ENCODE peak calls at places on chromosomes 3 and 15, in ten cellular contexts. One of them, this sample, is unnamed.

GRCh38 chr3:42683875-42684593 is 1.3 kb upstream of the KLHL40 start:
- DNase-seq in CD8-positive, alpha-beta T cell: no peak
- DNase-seq in activated CD4-positive, alpha-beta T cell treated with anti-CD3 and anti-CD28 coated beads, Interleukin-2, amount 50 U/mL, for 24 hours: peak; percentile 42
- DNase-seq in AML-193: peak; percentile 20
- DNase-seq in adrenal gland: peak; percentile 93
- DNase-seq in mesendoderm: peak; percentile 78
- DNase-seq in activated naive CD4-positive, alpha-beta T cell: no peak
- DNase-seq in transverse colon: peak; percentile 68
- DNase-seq in BJ: peak; percentile 80
- DNase-seq in H7: peak; percentile 75
- DNase-seq in this sample: no peak

GRCh38 chr3:189270248-189270832 is 98.6 kb downstream of the TPRG1 start:
- DNase-seq in AML-193: peak; percentile 69
- DNase-seq in transverse colon: peak; percentile 78
- DNase-seq in activated naive CD4-positive, alpha-beta T cell: no peak
- DNase-seq in adrenal gland: peak; percentile 81
- DNase-seq in BJ: no peak
- DNase-seq in mesendoderm: peak; percentile 90
- DNase-seq in CD8-positive, alpha-beta T cell: no peak
- DNase-seq in H7: peak; percentile 9
- DNase-seq in activated CD4-positive, alpha-beta T cell treated with anti-CD3 and anti-CD28 coated beads, Interleukin-2, amount 50 U/mL, for 24 hours: peak; percentile 32
- DNase-seq in this sample: peak; percentile 2

GRCh38 chr3:73086071-73086494 is 24.6 kb downstream of the EBLN2 start:
- DNase-seq in H7: peak; percentile 66
- DNase-seq in CD8-positive, alpha-beta T cell: no peak
- DNase-seq in activated naive CD4-positive, alpha-beta T cell: peak; percentile 4
- DNase-seq in transverse colon: peak; percentile 42
- DNase-seq in AML-193: peak; percentile 44
- DNase-seq in mesendoderm: peak; percentile 38
- DNase-seq in adrenal gland: peak; percentile 73
- DNase-seq in BJ: no peak
- DNase-seq in activated CD4-positive, alpha-beta T cell treated with anti-CD3 and anti-CD28 coated beads, Interleukin-2, amount 50 U/mL, for 24 hours: no peak
- DNase-seq in this sample: peak; percentile 36

GRCh38 chr3:163043074-163043473 is 1546.5 kb downstream of the OTOL1 start:
- DNase-seq in CD8-positive, alpha-beta T cell: no peak
- DNase-seq in H7: no peak
- DNase-seq in activated CD4-positive, alpha-beta T cell treated with anti-CD3 and anti-CD28 coated beads, Interleukin-2, amount 50 U/mL, for 24 hours: no peak
- DNase-seq in activated naive CD4-positive, alpha-beta T cell: no peak
- DNase-seq in transverse colon: no peak
- DNase-seq in BJ: no peak
- DNase-seq in AML-193: no peak
- DNase-seq in mesendoderm: peak; percentile 53
- DNase-seq in adrenal gland: no peak
- DNase-seq in this sample: no peak

GRCh38 chr3:117059054-117059989 is 349.7 kb downstream of the TUSC7 start:
- DNase-seq in AML-193: no peak
- DNase-seq in CD8-positive, alpha-beta T cell: no peak
- DNase-seq in H7: no peak
- DNase-seq in BJ: no peak
- DNase-seq in activated CD4-positive, alpha-beta T cell treated with anti-CD3 and anti-CD28 coated beads, Interleukin-2, amount 50 U/mL, for 24 hours: no peak
- DNase-seq in mesendoderm: peak; percentile 60
- DNase-seq in transverse colon: no peak
- DNase-seq in activated naive CD4-positive, alpha-beta T cell: no peak
- DNase-seq in adrenal gland: no peak
- DNase-seq in this sample: no peak

GRCh38 chr15:71079208-71080044 is 35.8 kb upstream of the THSD4 start:
- DNase-seq in CD8-positive, alpha-beta T cell: no peak
- DNase-seq in activated CD4-positive, alpha-beta T cell treated with anti-CD3 and anti-CD28 coated beads, Interleukin-2, amount 50 U/mL, for 24 hours: no peak
- DNase-seq in BJ: peak; percentile 79
- DNase-seq in H7: no peak
- DNase-seq in mesendoderm: peak; percentile 46
- DNase-seq in adrenal gland: no peak
- DNase-seq in activated naive CD4-positive, alpha-beta T cell: no peak
- DNase-seq in AML-193: no peak
- DNase-seq in transverse colon: peak; percentile 52
- DNase-seq in this sample: no peak

GRCh38 chr3:152258448-152259302 is 10.1 kb upstream of the MBNL1 start:
- DNase-seq in BJ: peak; percentile 94
- DNase-seq in adrenal gland: peak; percentile 84
- DNase-seq in activated naive CD4-positive, alpha-beta T cell: peak; percentile 2
- DNase-seq in transverse colon: peak; percentile 49
- DNase-seq in mesendoderm: no peak
- DNase-seq in H7: no peak
- DNase-seq in activated CD4-positive, alpha-beta T cell treated with anti-CD3 and anti-CD28 coated beads, Interleukin-2, amount 50 U/mL, for 24 hours: peak; percentile 59
- DNase-seq in AML-193: peak; percentile 100
- DNase-seq in CD8-positive, alpha-beta T cell: peak; percentile 37
- DNase-seq in this sample: peak; percentile 53

GRCh38 chr3:116148881-116149530 is 296.3 kb downstream of the LSAMP start:
- DNase-seq in BJ: no peak
- DNase-seq in adrenal gland: no peak
- DNase-seq in CD8-positive, alpha-beta T cell: no peak
- DNase-seq in activated naive CD4-positive, alpha-beta T cell: no peak
- DNase-seq in activated CD4-positive, alpha-beta T cell treated with anti-CD3 and anti-CD28 coated beads, Interleukin-2, amount 50 U/mL, for 24 hours: no peak
- DNase-seq in H7: no peak
- DNase-seq in mesendoderm: peak; percentile 13
- DNase-seq in AML-193: no peak
- DNase-seq in transverse colon: no peak
- DNase-seq in this sample: no peak

GRCh38 chr3:158166223-158166622 is 56.3 kb downstream of the RSRC1 start:
- DNase-seq in H7: no peak
- DNase-seq in activated CD4-positive, alpha-beta T cell treated with anti-CD3 and anti-CD28 coated beads, Interleukin-2, amount 50 U/mL, for 24 hours: no peak
- DNase-seq in transverse colon: no peak
- DNase-seq in CD8-positive, alpha-beta T cell: no peak
- DNase-seq in mesendoderm: no peak
- DNase-seq in BJ: no peak
- DNase-seq in AML-193: no peak
- DNase-seq in adrenal gland: no peak
- DNase-seq in activated naive CD4-positive, alpha-beta T cell: no peak
- DNase-seq in this sample: no peak

GRCh38 chr15:83992356-83993031 is 243.1 kb upstream of the GOLGA6L4 start:
- DNase-seq in BJ: no peak
- DNase-seq in activated naive CD4-positive, alpha-beta T cell: no peak
- DNase-seq in transverse colon: no peak
- DNase-seq in activated CD4-positive, alpha-beta T cell treated with anti-CD3 and anti-CD28 coated beads, Interleukin-2, amount 50 U/mL, for 24 hours: no peak
- DNase-seq in mesendoderm: no peak
- DNase-seq in adrenal gland: no peak
- DNase-seq in AML-193: no peak
- DNase-seq in CD8-positive, alpha-beta T cell: no peak
- DNase-seq in H7: no peak
- DNase-seq in this sample: no peak

GRCh38 chr15:41772720-41773331 is 1.5 kb upstream of the MAPKBP1 start:
- DNase-seq in mesendoderm: peak; percentile 86
- DNase-seq in CD8-positive, alpha-beta T cell: peak; percentile 24
- DNase-seq in BJ: no peak
- DNase-seq in H7: peak; percentile 71
- DNase-seq in transverse colon: peak; percentile 55
- DNase-seq in adrenal gland: peak; percentile 80
- DNase-seq in AML-193: peak; percentile 76
- DNase-seq in activated naive CD4-positive, alpha-beta T cell: no peak
- DNase-seq in activated CD4-positive, alpha-beta T cell treated with anti-CD3 and anti-CD28 coated beads, Interleukin-2, amount 50 U/mL, for 24 hours: peak; percentile 41
- DNase-seq in this sample: peak; percentile 35

GRCh38 chr3:122100591-122101491 is 45.7 kb downstream of the CD86 start:
- DNase-seq in H7: no peak
- DNase-seq in activated naive CD4-positive, alpha-beta T cell: no peak
- DNase-seq in AML-193: no peak
- DNase-seq in activated CD4-positive, alpha-beta T cell treated with anti-CD3 and anti-CD28 coated beads, Interleukin-2, amount 50 U/mL, for 24 hours: no peak
- DNase-seq in mesendoderm: peak; percentile 36
- DNase-seq in BJ: no peak
- DNase-seq in CD8-positive, alpha-beta T cell: no peak
- DNase-seq in adrenal gland: no peak
- DNase-seq in transverse colon: no peak
- DNase-seq in this sample: no peak

GRCh38 chr3:120688121-120688520 is 6.1 kb upstream of the HGD start:
- DNase-seq in activated naive CD4-positive, alpha-beta T cell: no peak
- DNase-seq in activated CD4-positive, alpha-beta T cell treated with anti-CD3 and anti-CD28 coated beads, Interleukin-2, amount 50 U/mL, for 24 hours: no peak
- DNase-seq in mesendoderm: no peak
- DNase-seq in AML-193: no peak
- DNase-seq in H7: no peak
- DNase-seq in adrenal gland: no peak
- DNase-seq in BJ: no peak
- DNase-seq in transverse colon: no peak
- DNase-seq in CD8-positive, alpha-beta T cell: no peak
- DNase-seq in this sample: no peak

GRCh38 chr3:14235896-14236295 is 57.3 kb downstream of the LSM3 start:
- DNase-seq in BJ: no peak
- DNase-seq in transverse colon: no peak
- DNase-seq in adrenal gland: peak; percentile 15
- DNase-seq in AML-193: no peak
- DNase-seq in CD8-positive, alpha-beta T cell: no peak
- DNase-seq in activated naive CD4-positive, alpha-beta T cell: no peak
- DNase-seq in H7: no peak
- DNase-seq in mesendoderm: no peak
- DNase-seq in activated CD4-positive, alpha-beta T cell treated with anti-CD3 and anti-CD28 coated beads, Interleukin-2, amount 50 U/mL, for 24 hours: no peak
- DNase-seq in this sample: no peak

GRCh38 chr3:16849795-16850194 is 35.0 kb upstream of the PLCL2 start:
- DNase-seq in transverse colon: no peak
- DNase-seq in H7: no peak
- DNase-seq in adrenal gland: no peak
- DNase-seq in activated naive CD4-positive, alpha-beta T cell: no peak
- DNase-seq in AML-193: peak; percentile 64
- DNase-seq in CD8-positive, alpha-beta T cell: no peak
- DNase-seq in activated CD4-positive, alpha-beta T cell treated with anti-CD3 and anti-CD28 coated beads, Interleukin-2, amount 50 U/mL, for 24 hours: no peak
- DNase-seq in BJ: peak; percentile 19
- DNase-seq in mesendoderm: peak; percentile 23
- DNase-seq in this sample: no peak

GRCh38 chr3:31054032-31054431 is 159.6 kb upstream of the GADL1 start:
- DNase-seq in activated naive CD4-positive, alpha-beta T cell: no peak
- DNase-seq in transverse colon: no peak
- DNase-seq in activated CD4-positive, alpha-beta T cell treated with anti-CD3 and anti-CD28 coated beads, Interleukin-2, amount 50 U/mL, for 24 hours: no peak
- DNase-seq in CD8-positive, alpha-beta T cell: no peak
- DNase-seq in mesendoderm: no peak
- DNase-seq in adrenal gland: no peak
- DNase-seq in H7: no peak
- DNase-seq in BJ: no peak
- DNase-seq in AML-193: no peak
- DNase-seq in this sample: no peak

GRCh38 chr3:195063596-195064193 is 207.3 kb downstream of the XXYLT1 start:
- DNase-seq in activated CD4-positive, alpha-beta T cell treated with anti-CD3 and anti-CD28 coated beads, Interleukin-2, amount 50 U/mL, for 24 hours: no peak
- DNase-seq in transverse colon: peak; percentile 24
- DNase-seq in mesendoderm: no peak
- DNase-seq in activated naive CD4-positive, alpha-beta T cell: no peak
- DNase-seq in H7: no peak
- DNase-seq in adrenal gland: no peak
- DNase-seq in AML-193: no peak
- DNase-seq in BJ: no peak
- DNase-seq in CD8-positive, alpha-beta T cell: no peak
- DNase-seq in this sample: no peak

GRCh38 chr15:71648095-71648494 is 162.3 kb upstream of the NR2E3 start:
- DNase-seq in activated CD4-positive, alpha-beta T cell treated with anti-CD3 and anti-CD28 coated beads, Interleukin-2, amount 50 U/mL, for 24 hours: no peak
- DNase-seq in H7: no peak
- DNase-seq in mesendoderm: no peak
- DNase-seq in transverse colon: no peak
- DNase-seq in BJ: no peak
- DNase-seq in activated naive CD4-positive, alpha-beta T cell: no peak
- DNase-seq in AML-193: no peak
- DNase-seq in adrenal gland: no peak
- DNase-seq in CD8-positive, alpha-beta T cell: no peak
- DNase-seq in this sample: no peak

GRCh38 chr3:31793040-31793439 is 188.0 kb downstream of the OSBPL10 start:
- DNase-seq in BJ: no peak
- DNase-seq in H7: no peak
- DNase-seq in CD8-positive, alpha-beta T cell: no peak
- DNase-seq in mesendoderm: no peak
- DNase-seq in transverse colon: no peak
- DNase-seq in activated naive CD4-positive, alpha-beta T cell: no peak
- DNase-seq in adrenal gland: no peak
- DNase-seq in AML-193: no peak
- DNase-seq in activated CD4-positive, alpha-beta T cell treated with anti-CD3 and anti-CD28 coated beads, Interleukin-2, amount 50 U/mL, for 24 hours: no peak
- DNase-seq in this sample: no peak

GRCh38 chr3:113698891-113699465 is 2.5 kb upstream of the USF3 start:
- DNase-seq in adrenal gland: no peak
- DNase-seq in H7: peak; percentile 79
- DNase-seq in CD8-positive, alpha-beta T cell: no peak
- DNase-seq in mesendoderm: peak; percentile 43
- DNase-seq in activated CD4-positive, alpha-beta T cell treated with anti-CD3 and anti-CD28 coated beads, Interleukin-2, amount 50 U/mL, for 24 hours: no peak
- DNase-seq in AML-193: no peak
- DNase-seq in activated naive CD4-positive, alpha-beta T cell: no peak
- DNase-seq in BJ: no peak
- DNase-seq in transverse colon: peak; percentile 60
- DNase-seq in this sample: no peak

GRCh38 chr3:172305552-172305951 is 142.7 kb downstream of the GHSR start:
- DNase-seq in mesendoderm: no peak
- DNase-seq in CD8-positive, alpha-beta T cell: no peak
- DNase-seq in transverse colon: peak; percentile 53
- DNase-seq in H7: no peak
- DNase-seq in activated naive CD4-positive, alpha-beta T cell: no peak
- DNase-seq in AML-193: no peak
- DNase-seq in activated CD4-positive, alpha-beta T cell treated with anti-CD3 and anti-CD28 coated beads, Interleukin-2, amount 50 U/mL, for 24 hours: no peak
- DNase-seq in adrenal gland: no peak
- DNase-seq in BJ: no peak
- DNase-seq in this sample: no peak

GRCh38 chr3:42601898-42602581 is 1.6 kb downstream of the NKTR start:
- DNase-seq in activated CD4-positive, alpha-beta T cell treated with anti-CD3 and anti-CD28 coated beads, Interleukin-2, amount 50 U/mL, for 24 hours: no peak
- DNase-seq in CD8-positive, alpha-beta T cell: no peak
- DNase-seq in H7: no peak
- DNase-seq in mesendoderm: peak; percentile 38
- DNase-seq in adrenal gland: no peak
- DNase-seq in transverse colon: no peak
- DNase-seq in AML-193: peak; percentile 23
- DNase-seq in BJ: no peak
- DNase-seq in activated naive CD4-positive, alpha-beta T cell: no peak
- DNase-seq in this sample: no peak

GRCh38 chr15:91956026-91956723 is 102.7 kb downstream of the SLCO3A1 start:
- DNase-seq in adrenal gland: no peak
- DNase-seq in AML-193: no peak
- DNase-seq in BJ: peak; percentile 62
- DNase-seq in mesendoderm: peak; percentile 93
- DNase-seq in transverse colon: no peak
- DNase-seq in H7: no peak
- DNase-seq in activated naive CD4-positive, alpha-beta T cell: no peak
- DNase-seq in CD8-positive, alpha-beta T cell: no peak
- DNase-seq in activated CD4-positive, alpha-beta T cell treated with anti-CD3 and anti-CD28 coated beads, Interleukin-2, amount 50 U/mL, for 24 hours: no peak
- DNase-seq in this sample: no peak

GRCh38 chr15:75200765-75201608 is 695 bp upstream of the C15orf39 start:
- DNase-seq in BJ: no peak
- DNase-seq in CD8-positive, alpha-beta T cell: no peak
- DNase-seq in mesendoderm: peak; percentile 87
- DNase-seq in AML-193: no peak
- DNase-seq in H7: peak; percentile 89
- DNase-seq in activated CD4-positive, alpha-beta T cell treated with anti-CD3 and anti-CD28 coated beads, Interleukin-2, amount 50 U/mL, for 24 hours: no peak
- DNase-seq in transverse colon: peak; percentile 86
- DNase-seq in activated naive CD4-positive, alpha-beta T cell: no peak
- DNase-seq in adrenal gland: no peak
- DNase-seq in this sample: peak; percentile 27

GRCh38 chr3:67059443-67059842 is 61.3 kb downstream of the KBTBD8 start:
- DNase-seq in H7: no peak
- DNase-seq in AML-193: no peak
- DNase-seq in activated CD4-positive, alpha-beta T cell treated with anti-CD3 and anti-CD28 coated beads, Interleukin-2, amount 50 U/mL, for 24 hours: no peak
- DNase-seq in BJ: no peak
- DNase-seq in activated naive CD4-positive, alpha-beta T cell: no peak
- DNase-seq in adrenal gland: no peak
- DNase-seq in transverse colon: no peak
- DNase-seq in CD8-positive, alpha-beta T cell: no peak
- DNase-seq in mesendoderm: peak; percentile 12
- DNase-seq in this sample: no peak

GRCh38 chr3:171257251-171258179 is 202.7 kb downstream of the TNIK start:
- DNase-seq in adrenal gland: no peak
- DNase-seq in H7: no peak
- DNase-seq in activated CD4-positive, alpha-beta T cell treated with anti-CD3 and anti-CD28 coated beads, Interleukin-2, amount 50 U/mL, for 24 hours: no peak
- DNase-seq in mesendoderm: peak; percentile 32
- DNase-seq in CD8-positive, alpha-beta T cell: no peak
- DNase-seq in BJ: peak; percentile 60
- DNase-seq in AML-193: no peak
- DNase-seq in transverse colon: no peak
- DNase-seq in activated naive CD4-positive, alpha-beta T cell: no peak
- DNase-seq in this sample: no peak

GRCh38 chr3:38039899-38040261 is 872 bp downstream of the DLEC1 start:
- DNase-seq in BJ: no peak
- DNase-seq in transverse colon: peak; percentile 80
- DNase-seq in mesendoderm: peak; percentile 57
- DNase-seq in activated naive CD4-positive, alpha-beta T cell: no peak
- DNase-seq in CD8-positive, alpha-beta T cell: no peak
- DNase-seq in adrenal gland: peak; percentile 76
- DNase-seq in H7: peak; percentile 70
- DNase-seq in activated CD4-positive, alpha-beta T cell treated with anti-CD3 and anti-CD28 coated beads, Interleukin-2, amount 50 U/mL, for 24 hours: no peak
- DNase-seq in AML-193: peak; percentile 96
- DNase-seq in this sample: peak; percentile 43

GRCh38 chr3:52277972-52278509 is 408 bp downstream of the WDR82 start:
- DNase-seq in activated CD4-positive, alpha-beta T cell treated with anti-CD3 and anti-CD28 coated beads, Interleukin-2, amount 50 U/mL, for 24 hours: no peak
- DNase-seq in transverse colon: no peak
- DNase-seq in BJ: no peak
- DNase-seq in activated naive CD4-positive, alpha-beta T cell: peak; percentile 71
- DNase-seq in mesendoderm: peak; percentile 78
- DNase-seq in H7: peak; percentile 89
- DNase-seq in AML-193: peak; percentile 76
- DNase-seq in adrenal gland: peak; percentile 80
- DNase-seq in CD8-positive, alpha-beta T cell: peak; percentile 29
- DNase-seq in this sample: peak; percentile 54